ENCODE peak calls at places on chromosomes 5 and 9, in seven cellular contexts. H, E, U, D, P, R and J are unnamed samples.
A peak's percentile ranks its signal among the peaks of the same experiment; 100 is the strongest.

GRCh38 chr5:133240425-133241091 is 188.7 kb downstream of the HSPA4 start:
- DNase-seq in H (peak; percentile 35), R (no peak), D (no peak), P (no peak), E (peak; percentile 86), U (peak; percentile 50), J (peak; percentile 55)

GRCh38 chr5:90746119-90746518 is 187.5 kb downstream of the ADGRV1 start:
- DNase-seq in R (no peak), P (no peak), D (no peak), E (no peak), H (no peak), U (no peak), J (no peak)

GRCh38 chr5:177471610-177472356 is 1.7 kb downstream of the DBN1 start:
- DNase-seq in E (no peak), D (no peak), H (no peak), P (peak; percentile 64), R (no peak), U (no peak), J (peak; percentile 57)

GRCh38 chr9:70406446-70406862 is 8.0 kb downstream of the KLF9 start:
- DNase-seq in R (no peak), H (no peak), E (no peak), P (no peak), D (no peak), U (no peak), J (peak; percentile 40)

GRCh38 chr5:157571357-157571827 is 4.2 kb downstream of the ADAM19 start:
- DNase-seq in E (no peak), D (no peak), R (no peak), P (no peak), H (peak; percentile 64), U (no peak), J (no peak)

GRCh38 chr5:52007230-52007858 is 624.1 kb downstream of the ISL1 start:
- DNase-seq in R (no peak), E (peak; percentile 34), U (no peak), D (no peak), P (no peak), H (no peak), J (peak; percentile 21)

GRCh38 chr5:59066367-59067163 is 483.7 kb downstream of the RAB3C start:
- DNase-seq in U (no peak), H (no peak), D (no peak), R (no peak), E (no peak), P (no peak), J (no peak)

GRCh38 chr5:32711693-32712462 is 757 bp downstream of the NPR3 start:
- DNase-seq in E (no peak), U (no peak), R (peak; percentile 54), P (no peak), D (no peak), H (no peak), J (peak; percentile 42)

GRCh38 chr9:27453860-27454553 is 70.1 kb upstream of the IFNK start:
- DNase-seq in E (no peak), D (no peak), U (no peak), H (no peak), R (no peak), P (no peak), J (no peak)

GRCh38 chr9:129027685-129028191 is 393 bp downstream of the SH3GLB2 start:
- DNase-seq in D (no peak), P (peak; percentile 34), H (no peak), U (peak; percentile 78), R (no peak), E (no peak), J (peak; percentile 46)

GRCh38 chr9:124428751-124429529 is 13.7 kb upstream of the PSMB7 start:
- DNase-seq in P (no peak), D (no peak), E (peak; percentile 90), U (no peak), H (no peak), R (no peak), J (peak; percentile 63)

GRCh38 chr5:54905942-54906537 is 79.4 kb downstream of the ESM1 start:
- DNase-seq in D (no peak), H (no peak), E (peak; percentile 39), R (peak; percentile 49), P (peak; percentile 58), U (peak; percentile 86), J (peak; percentile 87)

GRCh38 chr9:127050152-127050551 is 72.3 kb downstream of the ANGPTL2 start:
- DNase-seq in H (no peak), R (no peak), E (no peak), U (no peak), D (no peak), P (no peak), J (no peak)

GRCh38 chr5:169581580-169582227 is 1.9 kb upstream of the SPDL1 start:
- DNase-seq in R (peak; percentile 19), D (no peak), U (peak; percentile 55), E (peak; percentile 82), H (no peak), P (peak; percentile 28), J (peak; percentile 64)

GRCh38 chr9:131306397-131306997 is 17.0 kb downstream of the PLPP7 start:
- DNase-seq in E (no peak), D (no peak), H (no peak), R (no peak), U (no peak), P (no peak), J (no peak)

DNA sequence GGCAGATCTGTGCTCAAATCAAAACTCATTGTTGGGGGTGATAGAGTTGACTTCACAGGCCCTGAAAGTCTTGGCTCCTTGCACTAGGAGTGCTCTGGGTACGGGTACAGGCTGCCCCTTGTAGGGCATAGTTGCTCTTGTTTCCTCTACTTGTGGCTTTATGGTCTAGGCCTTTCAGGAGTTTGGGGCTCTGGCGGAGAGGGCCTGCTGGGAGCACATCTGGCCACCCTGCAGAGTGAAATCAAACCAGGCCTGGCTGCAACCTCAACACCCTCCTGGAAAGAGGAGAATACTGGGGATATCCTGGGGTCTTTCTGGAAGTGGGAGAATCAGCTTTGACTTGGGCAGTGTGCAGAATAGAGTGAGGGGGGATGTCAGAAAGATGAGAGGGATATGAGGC is 1.5 kb downstream of the TGFBI start:
- DNase-seq in E (no peak), D (no peak), R (no peak), H (no peak), U (no peak), P (no peak), J (no peak)
- H3K27me3 ChIP-seq in E (no peaks in the 10 kb centered on the region), D (no peaks in the 10 kb centered on the region), R (no peaks in the 10 kb centered on the region), H (no peaks in the 10 kb centered on the region), U (peaks cover 19% of the 10 kb centered on the region), P (no peaks in the 10 kb centered on the region), J (no peaks in the 10 kb centered on the region)

DNA sequence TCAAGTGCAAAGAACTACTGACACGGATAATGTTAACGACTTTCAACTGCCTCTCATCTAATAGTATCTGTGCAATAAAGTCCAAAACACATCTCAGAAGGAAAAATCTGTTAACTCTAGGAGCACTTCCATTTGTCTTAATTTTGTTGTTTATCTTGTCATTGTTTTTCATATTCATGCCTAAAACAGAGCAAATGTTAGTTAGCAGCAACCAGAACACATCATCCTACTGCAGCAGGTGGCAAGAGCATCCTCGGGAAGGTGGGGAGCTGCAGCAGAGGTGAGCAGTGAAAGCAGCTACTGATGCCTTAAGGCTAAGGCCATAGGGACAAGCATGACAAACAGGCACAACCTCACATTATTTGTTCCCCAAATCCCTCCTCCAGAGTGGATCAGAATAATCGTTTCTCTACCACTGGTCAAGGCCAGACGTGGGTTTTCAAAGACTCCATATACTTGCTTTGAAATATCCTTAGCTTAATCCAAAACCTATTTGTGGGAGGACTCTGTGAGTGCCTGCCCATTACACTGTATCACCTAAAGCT is 1.1 kb downstream of the HMGCS1 start:
- DNase-seq in H (no peak), U (no peak), P (no peak), E (no peak), D (no peak), R (no peak), J (peak; percentile 16)
- TF ChIP-seq POLR2A in H (no peak), U (no peak), P (no peak), E (no peak), D (no peak), R (no peak), J (no peak)

GRCh38 chr5:88675758-88676636 is 207.0 kb downstream of the MEF2C start:
- DNase-seq in D (peak; percentile 53), R (no peak), E (peak; percentile 82), P (no peak), H (no peak), U (no peak), J (no peak)
- H3K27me3 ChIP-seq in D (peaks cover 62% of the 10 kb centered on the region), R (peaks cover 68% of the 10 kb centered on the region), E (peaks cover 32% of the 10 kb centered on the region), P (no peaks in the 10 kb centered on the region), H (peaks cover 100% of the 10 kb centered on the region), U (peaks cover 96% of the 10 kb centered on the region), J (no peaks in the 10 kb centered on the region)

GRCh38 chr9:133067813-133068212 is 6.0 kb downstream of the CEL start:
- DNase-seq in U (no peak), D (no peak), R (no peak), H (no peak), P (no peak), E (no peak), J (no peak)
- TF ChIP-seq POLR2A in U (no peak), D (no peak), R (no peak), H (no peak), P (no peak), E (no peak), J (no peak)

GRCh38 chr9:133533878-133534277 is 626 bp upstream of the ADAMTSL2 start:
- DNase-seq in P (no peak), H (no peak), D (no peak), R (no peak), E (no peak), U (no peak), J (no peak)
- H3K27me3 ChIP-seq in P (no peaks in the 10 kb centered on the region), H (no peaks in the 10 kb centered on the region), D (no peaks in the 10 kb centered on the region), R (no peaks in the 10 kb centered on the region), E (peaks cover 4% of the 10 kb centered on the region), U (peaks cover 26% of the 10 kb centered on the region), J (no peaks in the 10 kb centered on the region)

DNA sequence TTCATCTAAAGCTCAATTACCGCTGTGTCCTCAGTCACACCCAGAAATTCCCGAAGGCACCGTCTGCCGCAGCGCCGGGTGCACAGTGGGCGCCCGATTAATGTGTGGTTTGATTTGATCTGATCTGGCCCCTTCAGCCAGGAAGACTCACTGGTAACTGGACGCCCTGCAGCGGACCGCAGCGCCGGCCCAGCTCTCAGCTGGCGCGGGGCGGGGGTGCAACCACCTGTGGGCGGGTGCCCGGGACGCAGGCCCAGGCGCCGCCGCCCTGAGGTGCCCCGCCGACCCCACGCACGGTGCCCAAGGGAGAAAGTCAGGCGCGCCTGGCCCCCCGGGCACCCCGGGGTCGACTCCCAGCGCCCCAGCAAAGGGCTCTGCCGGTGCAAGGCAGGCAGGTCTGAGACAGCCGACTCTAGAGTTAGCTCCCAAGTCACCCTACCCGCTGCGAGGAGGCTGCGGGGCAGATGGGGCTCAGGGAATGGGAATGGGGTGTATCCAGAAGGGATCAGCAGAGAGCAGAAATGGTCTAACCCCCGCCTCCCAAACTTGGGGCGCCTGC is 1.7 kb downstream of the EPB41L4B start:
- DNase-seq in H (no peak), U (peak; percentile 67), P (no peak), E (no peak), D (peak; percentile 83), R (peak; percentile 57), J (no peak)
- TF ChIP-seq POLR2A in H (no peak), U (no peak), P (no peak), E (no peak), D (peak; percentile 32), R (no peak), J (no peak)

GRCh38 chr9:21744320-21744719 is 58.1 kb upstream of the MTAP start:
- DNase-seq in E (no peak), R (no peak), H (no peak), D (no peak), P (no peak), U (no peak), J (no peak)
- H3K27me3 ChIP-seq in E (no peaks in the 10 kb centered on the region), R (no peaks in the 10 kb centered on the region), H (no peaks in the 10 kb centered on the region), D (no peaks in the 10 kb centered on the region), P (no peaks in the 10 kb centered on the region), U (no peaks in the 10 kb centered on the region), J (no peaks in the 10 kb centered on the region)